ENCODE peak calls at places on chromosomes 12 and 14, in five cellular contexts. S is K562, F is GM12878, V is H1, W is HepG2. N is an unnamed sample.

GRCh38 chr12:66813137-66813867 is 134.4 kb upstream of the GRIP1 start:
- DNase-seq in W (peak; percentile 2), S (no peak), V (no peak), F (no peak), N (no peak)

GRCh38 chr14:104658325-104658712 is 31.1 kb upstream of the INF2 start:
- DNase-seq in S (no peak), W (no peak), V (no peak), F (no peak), N (peak; percentile 25)

GRCh38 chr14:101147848-101148247 is 244.3 kb upstream of the RTL1 start:
- DNase-seq in S (no peak), W (no peak), F (no peak), V (no peak), N (no peak)

GRCh38 chr12:94266390-94266789 is 118.0 kb downstream of the PLXNC1 start:
- DNase-seq in W (no peak), S (no peak), F (no peak), V (no peak), N (no peak)

GRCh38 chr12:75913502-75914110 is 118.0 kb downstream of the PHLDA1 start:
- DNase-seq in V (no peak), F (no peak), S (peak; percentile 11), W (no peak), N (no peak)

GRCh38 chr12:46553266-46553665 is 180.7 kb upstream of the SLC38A2 start:
- DNase-seq in V (no peak), S (no peak), W (peak; percentile 12), F (no peak), N (no peak)

GRCh38 chr12:44379827-44380226 is 496.3 kb downstream of the NELL2 start:
- DNase-seq in S (no peak), F (no peak), W (no peak), V (no peak), N (no peak)

GRCh38 chr12:13343380-13343779 is 146.9 kb downstream of the EMP1 start:
- DNase-seq in F (no peak), S (no peak), W (no peak), V (no peak), N (no peak)

GRCh38 chr14:53148612-53149202 is 4.4 kb downstream of the DDHD1 start:
- DNase-seq in F (peak; percentile 57), W (no peak), V (no peak), S (no peak), N (no peak)

GRCh38 chr12:58416211-58416610 is 474.8 kb downstream of the ATP23 start:
- DNase-seq in F (no peak), S (no peak), W (no peak), V (no peak), N (no peak)

GRCh38 chr12:47362131-47362686 is 282.4 kb upstream of the AMIGO2 start:
- DNase-seq in F (no peak), S (no peak), W (no peak), V (no peak), N (no peak)

GRCh38 chr12:13024151-13024946 is 19.8 kb upstream of the FAM234B start:
- DNase-seq in V (no peak), F (no peak), S (peak; percentile 16), W (peak; percentile 11), N (no peak)

GRCh38 chr14:38205949-38206665 is 1.6 kb upstream of the SSTR1 start:
- DNase-seq in S (no peak), W (no peak), F (no peak), V (no peak), N (no peak)

GRCh38 chr14:102986810-102987579 is 64.5 kb downstream of the AMN start:
- DNase-seq in S (no peak), V (no peak), F (no peak), W (peak; percentile 6), N (no peak)

GRCh38 chr14:101364503-101365328 is 196.6 kb upstream of the DIO3 start:
- DNase-seq in F (no peak), W (no peak), S (no peak), V (no peak), N (peak; percentile 23)

GRCh38 chr12:109085590-109085989 is 7.7 kb downstream of the ALKBH2 start:
- DNase-seq in W (no peak), F (no peak), S (no peak), V (no peak), N (no peak)

GRCh38 chr12:43501705-43502104 is 50.3 kb downstream of the ADAMTS20 start:
- DNase-seq in F (no peak), V (no peak), W (peak; percentile 3), S (peak; percentile 5), N (peak; percentile 56)

GRCh38 chr12:75020068-75020557 is 189.5 kb downstream of the KCNC2 start:
- DNase-seq in W (no peak), V (no peak), S (no peak), F (no peak), N (no peak)

GRCh38 chr14:35222324-35222723 is 69.9 kb upstream of the PSMA6 start:
- DNase-seq in S (no peak), W (no peak), V (no peak), F (no peak), N (no peak)

GRCh38 chr12:6567112-6567680 is 895 bp downstream of the NOP2 start:
- DNase-seq in W (no peak), V (no peak), F (no peak), S (no peak), N (no peak)

GRCh38 chr12:105820407-105821140 is 318.2 kb downstream of the NUAK1 start:
- DNase-seq in S (no peak), F (no peak), V (peak; percentile 3), W (peak; percentile 40), N (no peak)

GRCh38 chr12:89721291-89721987 is 12.8 kb upstream of the ATP2B1 start:
- DNase-seq in V (no peak), W (no peak), F (peak; percentile 34), S (no peak), N (no peak)

GRCh38 chr12:88876867-88877266 is 296.6 kb upstream of the KITLG start:
- DNase-seq in W (no peak), S (no peak), F (no peak), V (no peak), N (no peak)

GRCh38 chr12:116571089-116571488 is 11.9 kb downstream of the MAP1LC3B2 start:
- DNase-seq in F (no peak), S (no peak), V (no peak), W (no peak), N (no peak)

GRCh38 chr12:52634266-52635056 is 16.1 kb upstream of the KRT73 start:
- DNase-seq in V (no peak), W (no peak), F (no peak), S (no peak), N (no peak)

GRCh38 chr14:94469261-94469660 is 6.7 kb downstream of the SERPINA9 start:
- DNase-seq in S (no peak), F (no peak), V (no peak), W (no peak), N (no peak)

GRCh38 chr14:98945611-98946570 is 326.1 kb downstream of the BCL11B start:
- DNase-seq in W (no peak), S (no peak), V (no peak), F (no peak), N (no peak)

GRCh38 chr14:33475623-33476022 is 475.3 kb downstream of the EGLN3 start:
- DNase-seq in F (no peak), V (peak; percentile 73), W (peak; percentile 58), S (no peak), N (peak; percentile 56)

GRCh38 chr14:68636597-68636996 is 156.3 kb downstream of the ZFP36L1 start:
- DNase-seq in W (no peak), F (no peak), V (no peak), S (no peak), N (peak; percentile 50)

GRCh38 chr12:29698756-29699155 is 85.0 kb downstream of the TMTC1 start:
- DNase-seq in W (no peak), V (no peak), S (no peak), F (no peak), N (no peak)

GRCh38 chr12:19683178-19683927 is 244.1 kb downstream of the AEBP2 start:
- DNase-seq in W (peak; percentile 3), V (no peak), S (no peak), F (no peak), N (no peak)
- TF ChIP-seq GABPA in W (no peak), V (no peak), S (no peak), F (no peak), N (no peak)

DNA sequence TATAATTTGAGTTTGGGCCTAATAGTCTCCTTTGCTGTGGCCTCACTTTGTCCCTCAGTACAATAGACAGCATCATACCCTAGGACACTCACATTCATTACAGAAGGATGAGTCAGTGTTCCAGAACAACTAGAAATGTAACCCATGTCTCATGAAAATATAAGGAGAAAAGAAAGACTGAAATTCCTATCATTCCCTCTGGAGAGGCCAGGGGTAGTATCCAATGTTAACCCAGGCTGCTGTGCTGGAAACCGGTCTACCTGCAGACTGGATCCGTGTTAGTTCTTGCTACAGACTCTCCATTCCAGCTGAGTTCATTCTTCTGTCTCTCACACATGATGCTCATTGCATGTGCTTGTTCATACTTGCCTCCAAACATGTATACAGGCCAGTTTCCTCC is 75.8 kb upstream of the HOXC13 start:
- DNase-seq in S (no peak), F (no peak), V (no peak), W (no peak), N (no peak)
- TF ChIP-seq RAD21 in S (no peak), F (no peak), V (no peak), W (no peak), N (no peak)

GRCh38 chr12:93061414-93062099 is 132.5 kb upstream of the EEA1 start:
- DNase-seq in F (no peak), W (no peak), V (no peak), S (no peak), N (no peak)

GRCh38 chr12:93060666-93061413 is 131.7 kb upstream of the EEA1 start:
- DNase-seq in F (peak; percentile 21), S (peak; percentile 28), W (peak; percentile 63), V (no peak), N (peak; percentile 6)

GRCh38 chr12:93058280-93058679 is 129.2 kb upstream of the EEA1 start:
- DNase-seq in F (no peak), W (no peak), V (no peak), S (no peak), N (no peak)

GRCh38 chr12:93060071-93060665 is 131.1 kb upstream of the EEA1 start:
- DNase-seq in V (no peak), S (no peak), W (no peak), F (peak; percentile 57), N (no peak)

DNA sequence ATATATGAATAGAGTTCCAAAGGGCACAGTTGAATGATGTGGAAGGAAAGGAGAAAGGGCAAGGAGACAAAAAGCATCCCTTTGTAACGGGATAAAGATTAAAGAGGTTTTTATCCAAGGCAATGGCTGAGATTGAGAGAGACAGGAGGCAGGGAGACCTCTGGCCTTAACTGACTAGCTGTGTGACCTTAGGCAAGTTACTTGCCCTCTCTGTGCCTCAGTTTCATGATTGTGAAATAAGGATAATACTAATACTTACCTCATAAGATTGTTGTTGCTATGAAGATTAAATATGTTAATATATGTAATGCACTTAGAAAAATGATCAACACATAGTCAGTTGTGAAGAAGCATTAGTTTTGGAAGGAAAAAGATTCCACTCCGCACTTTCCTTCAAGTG is 130.2 kb upstream of the EEA1 start:
- DNase-seq in S (no peak), W (no peak), F (no peak), V (no peak), N (no peak)
- TF ChIP-seq GABPA in S (no peak), W (no peak), F (no peak), V (no peak), N (no peak)

DNA sequence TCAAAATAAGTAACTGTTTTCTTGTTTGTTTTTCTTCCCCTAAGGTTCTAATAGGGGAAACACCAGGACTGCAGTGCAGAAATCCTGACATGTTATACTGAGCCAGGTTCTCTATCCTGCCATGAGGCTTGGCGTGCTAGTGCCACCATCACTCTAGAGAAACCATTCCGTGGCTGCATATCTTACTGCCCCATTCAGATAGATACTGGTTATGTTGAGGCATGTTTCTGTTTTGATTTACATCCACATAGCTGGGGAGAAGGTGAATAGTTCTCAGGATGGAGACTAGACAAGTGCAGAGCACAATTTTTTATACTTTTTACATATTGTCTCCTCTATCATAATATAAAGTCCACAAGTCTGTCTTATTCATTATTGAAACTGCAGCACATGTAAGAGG is 11.5 kb downstream of the MAGOHB start:
- DNase-seq in W (no peak), V (no peak), F (no peak), S (no peak), N (no peak)
- TF ChIP-seq RAD21 in W (no peak), V (no peak), F (no peak), S (no peak), N (no peak)

N was measured in SK-N-SH.